ENCODE peak calls at places on chromosomes 5 and 9, in six cellular contexts. One of them, this sample, is unnamed.

GRCh38 chr9:22036866-22037626 is 27.9 kb upstream of the CDKN2B start:
- DNase-seq in endothelial cell: no peak
- DNase-seq in thoracic aorta: no peak
- DNase-seq in cardiac fibroblast: peak
- DNase-seq in pancreas: no peak
- DNase-seq in upper lobe of right lung: no peak
- DNase-seq in this sample: peak

GRCh38 chr5:34698754-34699153 is 42.6 kb downstream of the RAI14 start:
- DNase-seq in endothelial cell: no peak
- DNase-seq in thoracic aorta: no peak
- DNase-seq in cardiac fibroblast: no peak
- DNase-seq in pancreas: no peak
- DNase-seq in upper lobe of right lung: peak
- DNase-seq in this sample: no peak

GRCh38 chr5:159912033-159912800 is 4.1 kb upstream of the ADRA1B start:
- DNase-seq in endothelial cell: no peak
- DNase-seq in thoracic aorta: no peak
- DNase-seq in cardiac fibroblast: peak
- DNase-seq in pancreas: no peak
- DNase-seq in upper lobe of right lung: no peak
- DNase-seq in this sample: peak

GRCh38 chr5:138033916-138034315 is 1.0 kb upstream of the FAM13B start:
- DNase-seq in endothelial cell: no peak
- DNase-seq in thoracic aorta: no peak
- DNase-seq in cardiac fibroblast: peak
- DNase-seq in pancreas: no peak
- DNase-seq in upper lobe of right lung: no peak
- DNase-seq in this sample: peak

GRCh38 chr5:159001247-159001646 is 98.5 kb downstream of the EBF1 start:
- DNase-seq in endothelial cell: no peak
- DNase-seq in thoracic aorta: no peak
- DNase-seq in cardiac fibroblast: peak
- DNase-seq in pancreas: no peak
- DNase-seq in upper lobe of right lung: no peak
- DNase-seq in this sample: peak

GRCh38 chr9:93092171-93092991 is 3.6 kb upstream of the CARD19 start:
- DNase-seq in endothelial cell: no peak
- DNase-seq in thoracic aorta: no peak
- DNase-seq in cardiac fibroblast: no peak
- DNase-seq in pancreas: no peak
- DNase-seq in upper lobe of right lung: peak
- DNase-seq in this sample: no peak

GRCh38 chr9:76803083-76803482 is 38.8 kb downstream of the PCA3 start:
- DNase-seq in endothelial cell: no peak
- DNase-seq in thoracic aorta: no peak
- DNase-seq in cardiac fibroblast: no peak
- DNase-seq in pancreas: no peak
- DNase-seq in upper lobe of right lung: no peak
- DNase-seq in this sample: no peak

GRCh38 chr9:126591083-126591482 is 22.6 kb upstream of the LMX1B start:
- DNase-seq in endothelial cell: no peak
- DNase-seq in thoracic aorta: no peak
- DNase-seq in cardiac fibroblast: no peak
- DNase-seq in pancreas: no peak
- DNase-seq in upper lobe of right lung: no peak
- DNase-seq in this sample: peak

GRCh38 chr5:136802382-136802781 is 437.0 kb upstream of the TRPC7 start:
- DNase-seq in endothelial cell: peak
- DNase-seq in thoracic aorta: no peak
- DNase-seq in cardiac fibroblast: peak
- DNase-seq in pancreas: no peak
- DNase-seq in upper lobe of right lung: no peak
- DNase-seq in this sample: peak

GRCh38 chr5:143265995-143266394 is 137.5 kb downstream of the NR3C1 start:
- DNase-seq in endothelial cell: no peak
- DNase-seq in thoracic aorta: no peak
- DNase-seq in cardiac fibroblast: no peak
- DNase-seq in pancreas: no peak
- DNase-seq in upper lobe of right lung: no peak
- DNase-seq in this sample: no peak

GRCh38 chr5:113804943-113805342 is 291.4 kb downstream of the YTHDC2 start:
- DNase-seq in endothelial cell: no peak
- DNase-seq in thoracic aorta: no peak
- DNase-seq in cardiac fibroblast: no peak
- DNase-seq in pancreas: no peak
- DNase-seq in upper lobe of right lung: no peak
- DNase-seq in this sample: no peak

GRCh38 chr5:64665243-64665642 is 25.1 kb upstream of the SHISAL2B start:
- DNase-seq in endothelial cell: no peak
- DNase-seq in thoracic aorta: no peak
- DNase-seq in cardiac fibroblast: no peak
- DNase-seq in pancreas: no peak
- DNase-seq in upper lobe of right lung: no peak
- DNase-seq in this sample: no peak

GRCh38 chr5:37831821-37832524 is 7.9 kb downstream of the GDNF start:
- DNase-seq in endothelial cell: no peak
- DNase-seq in thoracic aorta: no peak
- DNase-seq in cardiac fibroblast: peak
- DNase-seq in pancreas: no peak
- DNase-seq in upper lobe of right lung: no peak
- DNase-seq in this sample: no peak

GRCh38 chr5:41196197-41196596 is 17.1 kb downstream of the C6 start:
- DNase-seq in endothelial cell: no peak
- DNase-seq in thoracic aorta: no peak
- DNase-seq in cardiac fibroblast: peak
- DNase-seq in pancreas: no peak
- DNase-seq in upper lobe of right lung: no peak
- DNase-seq in this sample: peak

GRCh38 chr5:78827725-78828124 is 157.4 kb downstream of the ARSB start:
- DNase-seq in endothelial cell: no peak
- DNase-seq in thoracic aorta: no peak
- DNase-seq in cardiac fibroblast: no peak
- DNase-seq in pancreas: no peak
- DNase-seq in upper lobe of right lung: no peak
- DNase-seq in this sample: no peak

DNA sequence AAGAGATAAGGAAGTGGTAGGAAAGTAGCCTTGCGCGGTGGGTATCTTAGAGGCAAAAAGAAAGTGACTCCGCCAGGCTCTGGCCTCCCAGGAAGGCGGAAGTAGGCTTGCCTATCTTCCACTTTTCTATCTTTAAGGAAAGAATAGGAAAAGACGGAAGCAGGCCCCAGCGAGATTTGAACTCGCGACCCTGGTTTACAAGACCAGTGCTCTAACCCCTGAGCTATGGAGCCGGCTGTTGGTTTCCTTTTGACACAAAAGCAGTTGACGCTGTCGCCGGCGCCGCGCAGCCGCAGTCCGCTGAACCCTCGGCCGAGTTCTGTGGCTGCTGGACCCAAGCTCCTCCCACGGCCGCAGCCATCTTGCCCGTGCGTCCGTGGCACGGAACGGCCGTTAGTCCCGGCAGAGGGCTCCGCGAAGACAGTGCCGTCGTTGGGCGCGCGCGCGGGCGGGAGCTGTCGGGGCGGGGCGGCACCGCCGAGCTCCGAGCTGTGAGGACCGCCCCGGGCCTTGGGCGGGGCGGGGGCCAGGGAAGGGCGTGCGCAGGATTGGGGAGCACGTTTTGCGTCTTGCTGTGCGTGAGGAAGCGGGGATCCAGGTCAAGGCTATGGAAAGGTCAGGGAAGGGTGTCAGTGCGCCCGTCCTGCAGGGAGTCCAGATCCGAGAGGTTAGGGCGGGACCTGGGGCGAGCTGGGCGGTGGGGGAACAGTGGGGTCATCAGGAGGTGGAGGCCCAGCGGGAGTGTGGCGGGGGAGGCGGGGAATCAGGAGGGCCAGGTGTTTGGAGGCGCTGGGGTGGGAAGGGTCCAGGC is 13.3 kb downstream of the TRIM7 start:
- DNase-seq in endothelial cell: peak
- DNase-seq in thoracic aorta: peak
- DNase-seq in cardiac fibroblast: peak
- DNase-seq in pancreas: peak
- DNase-seq in upper lobe of right lung: peak
- DNase-seq in this sample: peak
- TF ChIP-seq CTCF in endothelial cell: no peak
- TF ChIP-seq CTCF in thoracic aorta: no peak
- TF ChIP-seq CTCF in cardiac fibroblast: no peak
- TF ChIP-seq CTCF in pancreas: no peak
- TF ChIP-seq CTCF in upper lobe of right lung: no peak
- TF ChIP-seq CTCF in this sample: no peak

GRCh38 chr5:6525910-6526309 is 77.3 kb downstream of the UBE2QL1 start:
- DNase-seq in endothelial cell: peak
- DNase-seq in thoracic aorta: no peak
- DNase-seq in cardiac fibroblast: no peak
- DNase-seq in pancreas: no peak
- DNase-seq in upper lobe of right lung: no peak
- DNase-seq in this sample: peak
- TF ChIP-seq CTCF in endothelial cell: peak
- TF ChIP-seq CTCF in thoracic aorta: no peak
- TF ChIP-seq CTCF in cardiac fibroblast: peak
- TF ChIP-seq CTCF in pancreas: peak
- TF ChIP-seq CTCF in upper lobe of right lung: no peak
- TF ChIP-seq CTCF in this sample: peak

DNA sequence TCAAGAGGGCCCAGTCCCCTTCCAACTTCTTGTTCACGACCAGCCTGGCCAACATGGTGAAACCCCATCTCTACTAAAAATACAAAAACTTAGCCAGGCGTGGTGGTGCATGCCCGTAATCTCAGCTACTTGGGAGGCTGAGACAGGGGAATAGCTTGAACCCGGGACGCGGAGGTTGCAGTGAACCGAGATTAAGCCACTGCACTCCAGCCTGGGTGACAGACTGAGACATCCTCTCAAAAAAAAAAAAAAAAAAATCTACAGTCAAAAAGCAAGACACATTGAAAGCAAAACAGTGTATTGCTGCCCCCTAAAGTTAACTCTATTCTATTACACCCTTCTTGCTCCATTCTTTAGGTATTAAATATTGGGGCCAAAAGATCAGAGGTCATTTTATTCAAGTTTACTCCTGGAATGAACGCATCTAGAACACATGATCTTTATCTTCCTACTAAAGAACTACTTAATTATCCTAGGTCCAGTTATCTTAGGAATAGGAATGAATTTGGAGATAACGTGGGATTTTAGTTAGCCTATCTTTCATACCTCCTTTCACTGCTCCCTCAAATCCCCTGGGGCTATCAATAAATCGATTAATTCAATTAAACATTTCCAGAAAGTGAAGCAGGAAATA is 2.4 kb downstream of the ATG12 start:
- DNase-seq in endothelial cell: no peak
- DNase-seq in thoracic aorta: no peak
- DNase-seq in cardiac fibroblast: peak
- DNase-seq in pancreas: no peak
- DNase-seq in upper lobe of right lung: no peak
- DNase-seq in this sample: peak
- TF ChIP-seq CTCF in endothelial cell: peak
- TF ChIP-seq CTCF in thoracic aorta: peak
- TF ChIP-seq CTCF in cardiac fibroblast: peak
- TF ChIP-seq CTCF in pancreas: peak
- TF ChIP-seq CTCF in upper lobe of right lung: peak
- TF ChIP-seq CTCF in this sample: peak

GRCh38 chr5:111063709-111064322 is 7.7 kb upstream of the TSLP start:
- DNase-seq in endothelial cell: no peak
- DNase-seq in thoracic aorta: no peak
- DNase-seq in cardiac fibroblast: peak
- DNase-seq in pancreas: no peak
- DNase-seq in upper lobe of right lung: no peak
- DNase-seq in this sample: no peak

GRCh38 chr5:111068208-111068607 is 3.3 kb upstream of the TSLP start:
- DNase-seq in endothelial cell: no peak
- DNase-seq in thoracic aorta: no peak
- DNase-seq in cardiac fibroblast: peak
- DNase-seq in pancreas: no peak
- DNase-seq in upper lobe of right lung: no peak
- DNase-seq in this sample: peak

GRCh38 chr5:111070272-111071134 is 1.0 kb upstream of the TSLP start:
- DNase-seq in endothelial cell: peak
- DNase-seq in thoracic aorta: no peak
- DNase-seq in cardiac fibroblast: peak
- DNase-seq in pancreas: no peak
- DNase-seq in upper lobe of right lung: peak
- DNase-seq in this sample: peak

GRCh38 chr5:111069839-111070238 is 1.7 kb upstream of the TSLP start:
- DNase-seq in endothelial cell: no peak
- DNase-seq in thoracic aorta: no peak
- DNase-seq in cardiac fibroblast: peak
- DNase-seq in pancreas: no peak
- DNase-seq in upper lobe of right lung: no peak
- DNase-seq in this sample: peak

DNA sequence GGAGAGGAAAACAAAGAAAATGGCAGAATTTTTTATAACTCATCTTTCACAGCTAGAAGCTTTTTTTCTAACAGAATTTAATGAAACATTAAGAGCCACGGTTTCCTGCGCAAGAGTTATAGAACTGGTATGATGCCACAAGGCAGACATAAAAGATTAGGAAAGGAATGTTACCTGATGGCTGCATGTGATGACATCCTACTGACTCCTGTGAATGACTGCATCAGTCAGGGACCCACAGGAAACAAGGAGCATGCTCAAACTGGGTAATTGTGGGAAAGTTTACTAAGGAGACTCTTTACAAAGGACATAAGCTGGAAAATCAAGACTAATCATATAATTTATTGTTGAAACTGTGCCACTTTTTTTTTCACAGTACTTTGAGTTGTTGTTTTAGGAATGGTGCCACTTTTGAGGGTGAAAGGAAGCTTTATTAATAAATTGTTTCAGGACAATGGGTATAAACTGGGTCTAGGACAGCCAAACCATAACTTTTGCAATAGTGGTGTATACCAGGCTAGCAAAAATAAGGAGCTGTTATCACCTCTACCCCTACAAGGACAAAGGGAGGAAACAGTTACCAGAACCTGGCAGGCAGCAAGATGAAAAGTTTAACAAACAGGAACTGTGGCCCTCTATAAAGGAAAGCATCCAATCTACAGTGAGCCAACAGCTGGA is 5.1 kb upstream of the TSLP start:
- DNase-seq in endothelial cell: no peak
- DNase-seq in thoracic aorta: no peak
- DNase-seq in cardiac fibroblast: no peak
- DNase-seq in pancreas: no peak
- DNase-seq in upper lobe of right lung: no peak
- DNase-seq in this sample: no peak
- TF ChIP-seq CTCF in endothelial cell: no peak
- TF ChIP-seq CTCF in thoracic aorta: no peak
- TF ChIP-seq CTCF in cardiac fibroblast: no peak
- TF ChIP-seq CTCF in pancreas: no peak
- TF ChIP-seq CTCF in upper lobe of right lung: no peak
- TF ChIP-seq CTCF in this sample: no peak

DNA sequence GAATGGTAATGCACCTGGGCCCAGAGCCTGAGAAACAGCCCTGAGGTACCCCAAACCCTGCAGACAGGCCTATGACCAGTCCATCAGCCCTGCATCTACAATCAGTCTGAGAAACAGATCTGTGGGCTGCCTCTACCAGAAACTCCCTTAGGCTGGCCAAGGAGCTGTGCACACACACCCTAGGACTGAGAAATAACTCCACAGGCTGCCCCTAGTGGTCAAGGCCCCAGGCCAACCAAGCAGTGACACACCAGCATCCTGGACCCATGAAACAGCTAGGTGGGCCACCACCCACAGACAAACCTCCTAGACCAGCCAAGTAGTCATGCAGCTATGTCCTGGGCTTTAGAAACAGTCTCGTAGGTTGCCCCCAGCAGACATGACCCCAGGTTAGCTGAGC is 253.6 kb upstream of the VLDLR start:
- DNase-seq in endothelial cell: no peak
- DNase-seq in thoracic aorta: no peak
- DNase-seq in cardiac fibroblast: no peak
- DNase-seq in pancreas: no peak
- DNase-seq in upper lobe of right lung: no peak
- DNase-seq in this sample: no peak
- TF ChIP-seq CTCF in endothelial cell: no peak
- TF ChIP-seq CTCF in thoracic aorta: no peak
- TF ChIP-seq CTCF in cardiac fibroblast: no peak
- TF ChIP-seq CTCF in pancreas: no peak
- TF ChIP-seq CTCF in upper lobe of right lung: no peak
- TF ChIP-seq CTCF in this sample: no peak

This sample was measured in fibroblast of mammary gland.